ENCODE peak calls at places on chromosomes 1 and 21, in four cellular contexts. One of them, this sample, is unnamed.

GRCh38 chr1:156500847-156501686 is 492 bp upstream of the MEF2D start:
- DNase-seq in uterus: peak; percentile 95
- DNase-seq in astrocyte of the spinal cord: peak; percentile 98
- DNase-seq in suprapubic skin: peak; percentile 95
- DNase-seq in this sample: no peak

GRCh38 chr1:110118636-110119396 is 6.6 kb downstream of the UBL4B start:
- DNase-seq in uterus: no peak
- DNase-seq in astrocyte of the spinal cord: no peak
- DNase-seq in suprapubic skin: no peak
- DNase-seq in this sample: no peak

GRCh38 chr21:26032263-26032662 is 138.3 kb downstream of the APP start:
- DNase-seq in uterus: no peak
- DNase-seq in astrocyte of the spinal cord: no peak
- DNase-seq in suprapubic skin: no peak
- DNase-seq in this sample: no peak

GRCh38 chr1:115706774-115707425 is 61.6 kb downstream of the CASQ2 start:
- DNase-seq in uterus: no peak
- DNase-seq in astrocyte of the spinal cord: peak; percentile 64
- DNase-seq in suprapubic skin: no peak
- DNase-seq in this sample: no peak

GRCh38 chr1:188735567-188735966 is 1742.1 kb downstream of the BRINP3 start:
- DNase-seq in uterus: no peak
- DNase-seq in astrocyte of the spinal cord: no peak
- DNase-seq in suprapubic skin: no peak
- DNase-seq in this sample: no peak

GRCh38 chr1:158998781-158999161 is 10.9 kb upstream of the IFI16 start:
- DNase-seq in uterus: peak; percentile 62
- DNase-seq in astrocyte of the spinal cord: peak; percentile 84
- DNase-seq in suprapubic skin: no peak
- DNase-seq in this sample: peak; percentile 35

GRCh38 chr1:104630567-104630966 is 880.9 kb downstream of the AMY1C start:
- DNase-seq in uterus: no peak
- DNase-seq in astrocyte of the spinal cord: no peak
- DNase-seq in suprapubic skin: no peak
- DNase-seq in this sample: no peak

GRCh38 chr1:95655321-95656020 is 421.5 kb downstream of the RWDD3 start:
- DNase-seq in uterus: no peak
- DNase-seq in astrocyte of the spinal cord: no peak
- DNase-seq in suprapubic skin: no peak
- DNase-seq in this sample: no peak

GRCh38 chr1:78005347-78005722 is 596 bp downstream of the DNAJB4 start:
- DNase-seq in uterus: no peak
- DNase-seq in astrocyte of the spinal cord: no peak
- DNase-seq in suprapubic skin: no peak
- DNase-seq in this sample: no peak

GRCh38 chr1:78004719-78005346 is at the start of gene DNAJB4:
- DNase-seq in uterus: peak; percentile 51
- DNase-seq in astrocyte of the spinal cord: peak; percentile 98
- DNase-seq in suprapubic skin: no peak
- DNase-seq in this sample: peak; percentile 90

GRCh38 chr1:78003882-78004718 is 639 bp upstream of the DNAJB4 start:
- DNase-seq in uterus: peak; percentile 42
- DNase-seq in astrocyte of the spinal cord: peak; percentile 90
- DNase-seq in suprapubic skin: no peak
- DNase-seq in this sample: peak; percentile 19

GRCh38 chr1:78006491-78006890 is 1.8 kb downstream of the DNAJB4 start:
- DNase-seq in uterus: no peak
- DNase-seq in astrocyte of the spinal cord: peak; percentile 27
- DNase-seq in suprapubic skin: no peak
- DNase-seq in this sample: no peak

DNA sequence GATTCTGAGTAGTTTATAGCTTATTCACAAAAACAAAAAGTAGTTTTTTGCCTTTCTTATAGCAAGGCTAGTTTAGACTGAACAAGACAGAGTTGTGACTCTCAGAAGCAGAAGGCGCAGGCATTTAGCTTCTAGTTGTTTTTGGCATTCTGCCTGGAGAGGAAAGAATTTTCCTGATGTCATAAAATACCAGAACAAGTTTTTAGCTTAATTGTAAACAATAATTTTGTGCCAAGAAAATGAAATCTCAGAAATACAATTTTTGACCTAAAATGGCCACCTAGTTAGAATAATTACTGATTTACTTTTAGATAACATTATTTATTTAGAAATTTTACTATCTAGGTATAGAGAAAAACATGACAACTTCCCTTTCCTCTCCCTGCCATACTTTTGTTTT is 1.0 kb downstream of the DNAJB4 start:
- DNase-seq in uterus: no peak
- DNase-seq in astrocyte of the spinal cord: peak; percentile 93
- DNase-seq in suprapubic skin: no peak
- DNase-seq in this sample: peak; percentile 63
- H3K4me3 ChIP-seq in uterus: peak overlapping the region; percentile 61
- H3K4me3 ChIP-seq in astrocyte of the spinal cord: peak overlapping the region; percentile 77
- H3K4me3 ChIP-seq in suprapubic skin: peak overlapping the region; percentile 62
- H3K4me3 ChIP-seq in this sample: peak overlapping the region; percentile 68

DNA sequence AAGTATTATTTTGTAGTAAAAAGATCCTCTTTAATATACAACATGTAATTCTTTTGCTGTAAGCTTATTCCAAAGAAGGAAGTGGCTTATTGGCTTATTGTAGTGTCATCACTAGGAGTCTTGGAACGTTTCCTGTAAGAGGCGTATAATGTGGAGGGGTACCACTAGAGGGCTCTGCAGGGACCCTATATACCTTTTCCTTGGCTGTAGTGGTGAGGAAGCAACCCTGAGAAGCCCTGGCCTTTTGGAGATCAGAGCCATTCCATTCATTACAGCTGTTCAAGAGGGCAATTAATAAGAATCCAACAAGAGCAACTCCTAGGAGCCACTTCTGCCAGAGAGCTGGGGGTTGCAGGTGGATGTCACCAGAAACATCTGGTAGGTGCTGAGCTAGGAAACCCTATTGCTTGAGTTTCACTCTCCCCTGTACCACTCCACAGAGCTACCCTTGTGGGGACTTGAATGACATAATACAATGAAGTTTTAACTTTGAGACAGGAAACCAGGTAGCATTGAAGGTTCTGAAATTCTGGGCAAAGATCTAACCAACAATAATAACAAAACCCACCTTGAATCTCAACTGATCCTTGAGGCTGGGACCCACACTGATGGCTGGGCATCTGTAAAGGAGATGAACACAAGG is 160.4 kb upstream of the COA6 start:
- DNase-seq in uterus: no peak
- DNase-seq in astrocyte of the spinal cord: peak; percentile 52
- DNase-seq in suprapubic skin: no peak
- DNase-seq in this sample: no peak
- TF ChIP-seq CTCF in uterus: no peak
- TF ChIP-seq CTCF in astrocyte of the spinal cord: peak; percentile 56
- TF ChIP-seq CTCF in suprapubic skin: peak; percentile 10
- TF ChIP-seq CTCF in this sample: peak; percentile 36

GRCh38 chr1:180935326-180936109 is 22.8 kb downstream of the KIAA1614 start:
- DNase-seq in uterus: no peak
- DNase-seq in astrocyte of the spinal cord: no peak
- DNase-seq in suprapubic skin: no peak
- DNase-seq in this sample: no peak
- H3K4me3 ChIP-seq in uterus: no peak overlapping the region
- H3K4me3 ChIP-seq in astrocyte of the spinal cord: no peak overlapping the region
- H3K4me3 ChIP-seq in suprapubic skin: no peak overlapping the region
- H3K4me3 ChIP-seq in this sample: no peak overlapping the region

DNA sequence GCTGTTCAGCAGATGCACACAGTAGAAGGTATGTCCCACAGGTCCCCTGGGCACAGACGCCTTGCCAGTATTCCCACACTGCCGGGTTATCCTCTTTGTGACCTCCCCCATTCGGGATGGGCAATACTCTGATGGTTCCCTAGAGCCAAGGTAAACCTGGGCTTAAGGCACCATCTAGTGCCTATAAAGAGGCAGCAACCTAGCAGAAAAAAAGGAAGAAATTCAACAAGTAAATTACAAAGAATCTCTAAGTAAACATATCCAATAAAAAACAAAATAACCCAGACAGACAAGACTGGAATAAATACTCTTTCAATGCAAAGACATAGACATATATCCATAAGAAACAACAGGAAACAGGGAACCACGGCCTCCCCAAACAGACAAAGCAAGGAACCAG is 39.4 kb downstream of the HSF2BP start:
- DNase-seq in uterus: no peak
- DNase-seq in astrocyte of the spinal cord: no peak
- DNase-seq in suprapubic skin: no peak
- DNase-seq in this sample: no peak
- TF ChIP-seq CTCF in uterus: no peak
- TF ChIP-seq CTCF in astrocyte of the spinal cord: no peak
- TF ChIP-seq CTCF in suprapubic skin: no peak
- TF ChIP-seq CTCF in this sample: no peak

DNA sequence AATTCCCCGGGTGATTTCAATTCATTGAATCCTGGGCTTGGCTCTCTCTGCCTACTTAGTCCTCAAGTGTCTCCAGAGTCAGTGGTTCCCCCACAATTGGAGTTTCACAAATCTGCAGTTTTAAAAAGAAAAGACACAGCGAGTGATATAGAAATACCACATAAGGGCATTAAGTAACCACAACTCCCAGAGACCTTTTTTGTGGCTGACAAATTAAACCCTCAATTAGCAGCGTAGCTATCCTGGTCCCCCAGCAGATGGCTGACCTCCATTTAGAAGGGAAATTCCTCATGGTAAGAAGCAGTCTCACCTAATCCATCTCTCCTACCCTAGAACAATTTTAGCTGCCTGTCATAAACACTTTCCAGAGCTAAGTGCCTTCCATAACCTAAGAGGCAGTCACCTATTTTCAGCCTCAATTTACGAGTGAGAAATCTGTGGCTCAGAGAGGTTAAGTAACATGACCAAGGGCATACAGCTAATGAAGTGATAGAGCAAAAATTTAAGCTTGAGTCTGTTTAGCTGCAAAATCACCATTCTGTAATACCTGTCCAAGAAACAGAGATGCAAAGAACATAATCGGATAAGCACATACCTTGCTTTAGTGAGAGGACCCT is 56.0 kb upstream of the NBPF3 start:
- DNase-seq in uterus: no peak
- DNase-seq in astrocyte of the spinal cord: no peak
- DNase-seq in suprapubic skin: no peak
- DNase-seq in this sample: no peak
- H3K4me3 ChIP-seq in uterus: no peak overlapping the region
- H3K4me3 ChIP-seq in astrocyte of the spinal cord: no peak overlapping the region
- H3K4me3 ChIP-seq in suprapubic skin: no peak overlapping the region
- H3K4me3 ChIP-seq in this sample: no peak overlapping the region

GRCh38 chr1:1836119-1836518 is 54.8 kb downstream of the GNB1 start:
- DNase-seq in uterus: no peak
- DNase-seq in astrocyte of the spinal cord: no peak
- DNase-seq in suprapubic skin: no peak
- DNase-seq in this sample: no peak

GRCh38 chr1:1839311-1839965 is 51.4 kb downstream of the GNB1 start:
- DNase-seq in uterus: no peak
- DNase-seq in astrocyte of the spinal cord: no peak
- DNase-seq in suprapubic skin: no peak
- DNase-seq in this sample: no peak

GRCh38 chr1:1842360-1843146 is 48.3 kb downstream of the GNB1 start:
- DNase-seq in uterus: no peak
- DNase-seq in astrocyte of the spinal cord: no peak
- DNase-seq in suprapubic skin: peak; percentile 39
- DNase-seq in this sample: no peak

GRCh38 chr1:1846386-1846918 is 44.4 kb downstream of the GNB1 start:
- DNase-seq in uterus: no peak
- DNase-seq in astrocyte of the spinal cord: no peak
- DNase-seq in suprapubic skin: peak; percentile 10
- DNase-seq in this sample: no peak

DNA sequence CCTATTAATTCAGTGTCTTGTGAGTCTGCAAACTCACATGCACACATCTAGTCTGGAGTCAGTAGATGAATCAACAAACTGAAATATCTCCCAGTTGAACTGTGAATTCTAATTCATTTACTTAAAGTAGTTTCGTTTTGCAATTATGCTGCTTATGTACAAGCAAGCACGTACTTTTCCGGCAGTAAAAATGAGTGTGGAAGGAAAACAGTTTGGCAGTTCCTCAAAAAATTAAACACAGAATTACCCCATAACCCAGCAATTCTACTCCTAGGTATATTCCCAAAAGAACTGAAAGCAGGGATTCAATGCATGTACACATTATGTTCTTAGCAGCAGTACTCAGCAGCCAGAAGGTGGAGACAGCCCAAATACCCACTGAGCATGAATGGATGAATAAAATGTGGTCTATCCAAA is 49.3 kb downstream of the GNB1 start:
- DNase-seq in uterus: no peak
- DNase-seq in astrocyte of the spinal cord: no peak
- DNase-seq in suprapubic skin: no peak
- DNase-seq in this sample: peak; percentile 39
- TF ChIP-seq CTCF in uterus: no peak
- TF ChIP-seq CTCF in astrocyte of the spinal cord: peak; percentile 32
- TF ChIP-seq CTCF in suprapubic skin: no peak
- TF ChIP-seq CTCF in this sample: peak; percentile 26

GRCh38 chr21:44929799-44930542 is 9.3 kb upstream of the ITGB2 start:
- DNase-seq in uterus: no peak
- DNase-seq in astrocyte of the spinal cord: no peak
- DNase-seq in suprapubic skin: no peak
- DNase-seq in this sample: no peak

GRCh38 chr21:44931137-44931500 is 8.7 kb upstream of the SLX9 start:
- DNase-seq in uterus: no peak
- DNase-seq in astrocyte of the spinal cord: no peak
- DNase-seq in suprapubic skin: no peak
- DNase-seq in this sample: no peak

GRCh38 chr21:44929242-44929798 is 8.6 kb upstream of the ITGB2 start:
- DNase-seq in uterus: no peak
- DNase-seq in astrocyte of the spinal cord: no peak
- DNase-seq in suprapubic skin: no peak
- DNase-seq in this sample: no peak

GRCh38 chr21:44931501-44932365 is 8.1 kb upstream of the SLX9 start:
- DNase-seq in uterus: no peak
- DNase-seq in astrocyte of the spinal cord: no peak
- DNase-seq in suprapubic skin: no peak
- DNase-seq in this sample: no peak

DNA sequence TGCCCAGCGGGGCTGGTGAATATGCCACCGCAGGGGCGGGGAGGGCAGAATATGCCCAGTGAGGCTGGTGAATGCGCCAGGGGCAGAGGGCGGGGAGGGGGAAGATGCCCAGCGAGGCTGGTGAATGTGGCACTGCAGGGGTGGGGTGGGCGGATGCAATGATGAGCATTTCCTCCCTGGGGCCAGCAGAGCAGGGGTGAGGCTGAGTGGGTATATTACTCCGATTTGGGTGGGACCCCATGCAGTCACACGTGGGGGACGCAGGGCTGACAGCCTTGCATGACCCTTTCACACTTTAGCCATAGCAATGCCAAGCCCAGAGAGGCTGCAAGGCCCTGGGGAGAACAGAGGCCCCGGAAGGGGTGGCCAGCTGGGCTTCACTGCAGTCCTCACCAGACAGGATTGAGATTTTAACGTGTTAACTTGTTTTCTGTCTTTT is 9.3 kb upstream of the SLX9 start:
- DNase-seq in uterus: no peak
- DNase-seq in astrocyte of the spinal cord: no peak
- DNase-seq in suprapubic skin: no peak
- DNase-seq in this sample: no peak
- H3K4me3 ChIP-seq in uterus: no peak overlapping the region
- H3K4me3 ChIP-seq in astrocyte of the spinal cord: no peak overlapping the region
- H3K4me3 ChIP-seq in suprapubic skin: no peak overlapping the region
- H3K4me3 ChIP-seq in this sample: no peak overlapping the region

GRCh38 chr1:91818713-91818975 is 67.3 kb downstream of the TGFBR3 start:
- DNase-seq in uterus: no peak
- DNase-seq in astrocyte of the spinal cord: no peak
- DNase-seq in suprapubic skin: no peak
- DNase-seq in this sample: no peak
- TF ChIP-seq CTCF in uterus: no peak
- TF ChIP-seq CTCF in astrocyte of the spinal cord: no peak
- TF ChIP-seq CTCF in suprapubic skin: no peak
- TF ChIP-seq CTCF in this sample: no peak

GRCh38 chr1:230236951-230237350 is 169.9 kb downstream of the GALNT2 start:
- DNase-seq in uterus: no peak
- DNase-seq in astrocyte of the spinal cord: no peak
- DNase-seq in suprapubic skin: no peak
- DNase-seq in this sample: no peak
- H3K4me3 ChIP-seq in uterus: no peak overlapping the region
- H3K4me3 ChIP-seq in astrocyte of the spinal cord: no peak overlapping the region
- H3K4me3 ChIP-seq in suprapubic skin: no peak overlapping the region
- H3K4me3 ChIP-seq in this sample: no peak overlapping the region